ENCODE peak calls at places on chromosomes 3 and 15, in six cellular contexts. U, N, H, Q, K and W are unnamed samples.

GRCh38 chr3:179324270-179324754 is 1.5 kb downstream of the ZNF639 start:
- DNase-seq in Q (peak), K (peak), H (peak), U (peak), N (no peak), W (peak)

GRCh38 chr3:123576119-123576518 is 8.7 kb downstream of the HACD2 start:
- DNase-seq in K (no peak), N (no peak), H (peak), U (no peak), Q (peak), W (no peak)

GRCh38 chr3:184145120-184145524 is 10.0 kb downstream of the EIF2B5 start:
- DNase-seq in U (peak), N (no peak), H (peak), K (peak), Q (peak), W (peak)

GRCh38 chr15:68818671-68819450 is 1.8 kb downstream of the ANP32A start:
- DNase-seq in H (peak), K (peak), Q (peak), U (no peak), N (peak), W (peak)

GRCh38 chr3:65077124-65077523 is 389.3 kb upstream of the ADAMTS9 start:
- DNase-seq in Q (no peak), K (no peak), U (no peak), N (no peak), H (no peak), W (no peak)

GRCh38 chr15:90607361-90607760 is 77.6 kb downstream of the CRTC3 start:
- DNase-seq in Q (no peak), H (no peak), K (no peak), N (no peak), U (no peak), W (no peak)

GRCh38 chr15:79769081-79769481 is 127.7 kb downstream of the MTHFS start:
- DNase-seq in N (no peak), Q (peak), K (peak), H (peak), U (peak), W (peak)

GRCh38 chr15:81098884-81099601 is 35.0 kb upstream of the CFAP161 start:
- DNase-seq in N (no peak), H (peak), K (no peak), Q (no peak), U (no peak), W (no peak)

GRCh38 chr3:134622803-134623365 is 27.9 kb downstream of the KY start:
- DNase-seq in Q (no peak), K (no peak), H (no peak), N (no peak), U (no peak), W (no peak)

GRCh38 chr3:133574260-133574881 is 885 bp downstream of the CDV3 start:
- DNase-seq in N (peak), Q (peak), H (peak), K (peak), U (peak), W (peak)

GRCh38 chr3:2150576-2150975 is 51.9 kb downstream of the CNTN4 start:
- DNase-seq in K (peak), U (no peak), N (no peak), Q (no peak), H (no peak), W (no peak)

GRCh38 chr15:70974004-70974832 is 81.6 kb downstream of the LRRC49 start:
- DNase-seq in H (peak), U (peak), N (no peak), K (peak), Q (peak), W (peak)

GRCh38 chr3:3853584-3853983 is 54.4 kb downstream of the LRRN1 start:
- DNase-seq in H (no peak), Q (no peak), N (no peak), K (no peak), U (no peak), W (no peak)

GRCh38 chr3:50123394-50124361 is 31.4 kb upstream of the SEMA3F start:
- DNase-seq in U (no peak), Q (no peak), K (no peak), H (no peak), N (no peak), W (no peak)

GRCh38 chr15:73941044-73941443 is 14.8 kb downstream of the LOXL1 start:
- DNase-seq in U (no peak), K (peak), Q (no peak), H (peak), N (no peak), W (peak)

GRCh38 chr3:134371542-134372324 is 2.5 kb downstream of the AMOTL2 start:
- DNase-seq in U (no peak), N (no peak), Q (no peak), H (peak), K (no peak), W (no peak)

GRCh38 chr15:87871738-87872315 is 384.7 kb downstream of the NTRK3 start:
- DNase-seq in U (no peak), H (peak), N (no peak), K (peak), Q (no peak), W (no peak)

GRCh38 chr3:94794563-94794962 is 731.7 kb downstream of the NSUN3 start:
- DNase-seq in N (no peak), K (no peak), H (no peak), U (no peak), Q (no peak), W (peak)

GRCh38 chr3:138327831-138328230 is 1.8 kb downstream of the NME9 start:
- DNase-seq in U (peak), K (no peak), Q (no peak), N (no peak), H (peak), W (peak)

GRCh38 chr3:94967196-94967595 is 904.3 kb downstream of the NSUN3 start:
- DNase-seq in U (no peak), H (no peak), N (no peak), Q (no peak), K (peak), W (no peak)

GRCh38 chr15:31230630-31231485 is 95.8 kb upstream of the KLF13 start:
- DNase-seq in H (no peak), N (no peak), K (no peak), U (no peak), Q (peak), W (peak)

GRCh38 chr3:13401149-13401548 is 19.0 kb downstream of the NUP210 start:
- DNase-seq in Q (no peak), U (no peak), N (no peak), H (no peak), K (no peak), W (no peak)

GRCh38 chr3:124599779-124600693 is 130.2 kb upstream of the UMPS start:
- DNase-seq in Q (no peak), U (no peak), N (no peak), H (peak), K (no peak), W (peak)

GRCh38 chr3:79598594-79598993 is 169.2 kb downstream of the ROBO1 start:
- DNase-seq in N (peak), H (peak), Q (no peak), U (no peak), K (no peak), W (peak)

GRCh38 chr3:17631617-17632016 is 110.8 kb downstream of the TBC1D5 start:
- DNase-seq in H (no peak), Q (no peak), N (no peak), K (peak), U (no peak), W (no peak)

GRCh38 chr3:186815490-186815889 is 9.2 kb upstream of the RFC4 start:
- DNase-seq in Q (no peak), U (no peak), H (peak), N (no peak), K (peak), W (peak)

GRCh38 chr15:75647370-75648155 is at the start of gene SNX33:
- DNase-seq in U (peak), Q (peak), H (peak), N (peak), K (peak), W (peak)

GRCh38 chr15:81071130-81071529 is 62.9 kb upstream of the CFAP161 start:
- DNase-seq in U (no peak), K (peak), N (no peak), Q (no peak), H (peak), W (peak)

GRCh38 chr3:22922317-22922716 is 280.8 kb upstream of the UBE2E2 start:
- DNase-seq in N (no peak), H (peak), Q (peak), U (peak), K (no peak), W (peak)

GRCh38 chr3:48433472-48434118 is 3.7 kb upstream of the PLXNB1 start:
- DNase-seq in U (peak), K (peak), H (no peak), N (no peak), Q (no peak), W (peak)

GRCh38 chr15:70586241-70586640 is 177.1 kb downstream of the UACA start:
- DNase-seq in N (no peak), K (no peak), U (no peak), H (no peak), Q (no peak), W (no peak)

GRCh38 chr15:92714457-92715401 is 59.2 kb upstream of the FAM174B start:
- DNase-seq in Q (peak), K (peak), N (peak), H (peak), U (peak), W (peak)

GRCh38 chr3:160725326-160725725 is 30.7 kb upstream of the PPM1L start:
- DNase-seq in Q (no peak), K (no peak), H (no peak), U (no peak), N (no peak), W (peak)

GRCh38 chr15:93173369-93173768 is 84.4 kb upstream of the RGMA start:
- DNase-seq in N (no peak), H (peak), K (no peak), Q (no peak), U (peak), W (peak)

GRCh38 chr15:71456362-71456761 is 341.1 kb downstream of the THSD4 start:
- DNase-seq in U (no peak), H (no peak), Q (no peak), K (no peak), N (no peak), W (no peak)

DNA sequence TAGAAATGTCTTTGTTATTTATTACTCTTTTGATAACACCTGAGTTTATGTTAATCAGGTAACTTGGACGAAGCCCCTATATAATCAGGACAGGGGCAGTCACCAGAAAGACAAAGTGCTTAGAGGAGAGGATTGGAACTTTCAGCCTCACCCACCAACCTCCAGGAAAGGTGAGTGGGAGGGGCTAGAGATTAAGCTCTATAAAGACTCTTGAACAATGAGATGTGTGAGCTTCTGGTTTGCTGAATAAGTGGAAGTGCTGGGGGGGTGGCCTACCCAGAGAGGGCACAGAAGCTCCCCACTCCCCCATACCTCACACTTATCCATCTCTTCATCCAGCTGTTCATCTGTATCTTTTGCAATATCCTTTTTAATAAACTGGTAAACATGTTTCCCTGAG is 73.9 kb downstream of the TTBK2 start:
- DNase-seq in Q (no peak), U (no peak), N (no peak), K (no peak), H (no peak), W (no peak)
- TF ChIP-seq CTCF in Q (no peak), U (no peak), N (no peak), K (no peak), H (no peak), W (no peak)

GRCh38 chr3:157113832-157114505 is 46.0 kb downstream of the CCNL1 start:
- DNase-seq in H (no peak), N (no peak), U (no peak), K (no peak), Q (no peak), W (no peak)
- TF ChIP-seq CTCF in H (no peak), N (no peak), U (no peak), K (no peak), Q (peak), W (no peak)

GRCh38 chr15:40567111-40567510 is 2.0 kb upstream of the RPUSD2 start:
- DNase-seq in H (peak), K (peak), N (no peak), U (no peak), Q (no peak), W (no peak)
- TF ChIP-seq CTCF in H (peak), K (peak), N (no peak), U (no peak), Q (peak), W (no peak)

DNA sequence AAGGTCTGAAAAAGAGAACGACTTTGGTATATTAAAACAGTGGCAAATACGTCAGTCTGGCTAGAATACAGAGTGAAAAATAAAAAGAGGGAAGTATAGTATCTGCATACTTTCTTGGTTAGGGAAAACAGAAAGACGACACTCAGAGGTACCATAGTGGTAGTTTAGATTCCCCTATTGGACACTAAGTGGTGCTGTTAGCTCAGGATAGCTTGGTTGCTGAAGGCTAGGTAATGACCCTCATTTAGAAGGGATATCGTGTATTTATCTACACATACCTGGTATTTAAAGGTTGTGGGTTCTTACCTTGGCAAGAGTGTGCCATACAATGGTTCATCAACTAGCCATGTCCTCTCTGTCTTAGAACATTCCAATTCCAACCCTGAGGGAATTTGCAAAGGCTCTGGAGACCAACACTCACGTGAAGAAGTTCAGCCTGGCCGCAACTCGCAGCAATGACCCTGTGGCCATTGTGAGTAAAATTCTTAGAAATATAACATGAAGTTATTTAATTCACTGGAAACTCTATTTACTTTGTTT is 31.0 kb downstream of the TMOD2 start:
- DNase-seq in Q (peak), K (peak), H (peak), N (no peak), U (peak), W (peak)
- TF ChIP-seq CTCF in Q (no peak), K (peak), H (peak), N (no peak), U (peak), W (peak)

GRCh38 chr3:28315711-28316110 is 32.8 kb upstream of the ZCWPW2 start:
- DNase-seq in N (no peak), U (no peak), K (no peak), Q (no peak), H (no peak), W (no peak)

GRCh38 chr3:28320981-28321380 is 27.5 kb upstream of the ZCWPW2 start:
- DNase-seq in H (no peak), K (no peak), U (no peak), Q (no peak), N (no peak), W (no peak)

GRCh38 chr3:28316226-28316625 is 32.3 kb upstream of the ZCWPW2 start:
- DNase-seq in N (no peak), U (no peak), K (no peak), H (peak), Q (no peak), W (no peak)

GRCh38 chr3:28322464-28322863 is 26.1 kb upstream of the ZCWPW2 start:
- DNase-seq in Q (no peak), U (no peak), K (no peak), H (peak), N (no peak), W (peak)

DNA sequence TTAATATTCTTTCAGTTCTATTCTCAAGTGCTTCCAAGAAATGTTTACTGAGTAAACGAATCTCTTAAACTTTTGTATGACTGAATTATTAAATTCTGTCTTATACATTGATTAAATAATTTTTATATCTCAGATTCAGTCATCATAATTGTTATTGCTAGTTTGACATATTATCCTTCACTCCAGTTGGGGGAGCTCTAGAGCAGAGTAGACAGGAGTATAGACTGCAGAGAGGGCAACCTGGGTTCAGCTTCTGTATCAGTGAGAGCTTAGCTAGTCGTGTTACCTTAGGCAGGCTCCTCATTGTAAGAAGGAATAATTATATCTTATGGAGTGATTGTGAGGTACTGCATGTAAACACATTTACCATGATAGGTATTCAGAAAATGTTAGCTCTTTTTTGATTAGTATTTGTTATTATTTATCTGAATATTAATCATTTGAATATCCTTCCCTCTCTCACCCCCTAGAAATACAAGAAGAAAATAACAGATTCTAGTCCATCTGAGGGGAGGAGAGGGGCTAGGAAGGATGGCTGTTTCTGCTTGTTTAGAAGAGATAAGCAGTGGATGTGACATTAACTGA is 31.0 kb upstream of the ZCWPW2 start:
- DNase-seq in H (peak), N (no peak), K (peak), U (peak), Q (peak), W (peak)
- TF ChIP-seq CTCF in H (peak), N (no peak), K (peak), U (peak), Q (peak), W (peak)

GRCh38 chr3:125916376-125916978 is 52.5 kb upstream of the ROPN1B start:
- DNase-seq in K (peak), N (peak), U (peak), H (peak), Q (peak), W (peak)
- TF ChIP-seq CTCF in K (peak), N (no peak), U (no peak), H (peak), Q (peak), W (no peak)

GRCh38 chr3:136250862-136251460 is 821 bp downstream of the PCCB start:
- DNase-seq in U (no peak), H (peak), K (peak), N (no peak), Q (peak), W (peak)
- TF ChIP-seq CTCF in U (no peak), H (peak), K (peak), N (no peak), Q (peak), W (no peak)

GRCh38 chr3:142366434-142366833 is 81.4 kb downstream of the XRN1 start:
- DNase-seq in K (no peak), U (no peak), Q (no peak), H (peak), N (no peak), W (no peak)
- TF ChIP-seq CTCF in K (peak), U (peak), Q (no peak), H (no peak), N (no peak), W (no peak)

DNA sequence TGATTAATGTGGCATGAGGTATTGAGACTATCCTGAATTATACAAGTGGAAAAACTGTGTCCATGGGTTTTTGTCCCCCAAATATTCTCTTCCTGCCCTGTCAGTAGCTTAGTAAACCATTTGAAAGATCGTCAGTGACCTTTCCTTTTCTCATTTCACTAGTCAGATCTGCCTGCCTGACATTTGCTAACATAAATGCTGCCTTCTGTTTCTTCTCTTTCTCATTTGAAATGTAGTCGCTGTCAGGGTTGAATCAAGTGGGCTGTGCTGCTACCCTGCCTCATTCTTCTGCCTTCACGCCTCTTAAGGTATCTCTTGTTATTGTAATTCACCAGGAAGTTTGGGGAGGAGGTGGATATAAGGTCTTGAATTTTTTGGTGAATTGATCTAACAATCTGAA is 67.5 kb downstream of the LRCH3 start:
- DNase-seq in U (no peak), Q (no peak), K (no peak), N (no peak), H (no peak), W (no peak)
- TF ChIP-seq CTCF in U (no peak), Q (no peak), K (no peak), N (no peak), H (no peak), W (no peak)